ENCODE peak calls at places on chromosomes 6 and 20, in five cellular contexts. One of them, this sample, is unnamed.

GRCh38 chr20:43991264-43991663 is 76.6 kb downstream of the TOX2 start:
- DNase-seq in keratinocyte: no peak
- DNase-seq in CD8-positive, alpha-beta T cell: no peak
- DNase-seq in psoas muscle: no peak
- DNase-seq in heart right ventricle: no peak
- DNase-seq in this sample: no peak

GRCh38 chr6:127459231-127459641 is at the start of gene KIAA0408:
- DNase-seq in psoas muscle: peak; percentile 85
- DNase-seq in heart right ventricle: peak; percentile 60
- DNase-seq in CD8-positive, alpha-beta T cell: no peak
- DNase-seq in keratinocyte: no peak
- DNase-seq in this sample: peak; percentile 89

GRCh38 chr6:138680085-138680484 is 93.5 kb upstream of the CCDC28A start:
- DNase-seq in psoas muscle: no peak
- DNase-seq in CD8-positive, alpha-beta T cell: no peak
- DNase-seq in heart right ventricle: no peak
- DNase-seq in keratinocyte: no peak
- DNase-seq in this sample: no peak

GRCh38 chr6:135244805-135245204 is 63.7 kb downstream of the MYB start:
- DNase-seq in heart right ventricle: no peak
- DNase-seq in psoas muscle: no peak
- DNase-seq in CD8-positive, alpha-beta T cell: no peak
- DNase-seq in keratinocyte: no peak
- DNase-seq in this sample: no peak

GRCh38 chr6:72132425-72132824 is 246.1 kb downstream of the RIMS1 start:
- DNase-seq in CD8-positive, alpha-beta T cell: no peak
- DNase-seq in keratinocyte: no peak
- DNase-seq in heart right ventricle: no peak
- DNase-seq in psoas muscle: no peak
- DNase-seq in this sample: no peak

GRCh38 chr20:37907677-37908397 is 4.9 kb downstream of the VSTM2L start:
- DNase-seq in heart right ventricle: no peak
- DNase-seq in psoas muscle: no peak
- DNase-seq in keratinocyte: no peak
- DNase-seq in CD8-positive, alpha-beta T cell: no peak
- DNase-seq in this sample: no peak

GRCh38 chr20:42192321-42192720 is 574.1 kb upstream of the CHD6 start:
- DNase-seq in psoas muscle: no peak
- DNase-seq in CD8-positive, alpha-beta T cell: no peak
- DNase-seq in heart right ventricle: no peak
- DNase-seq in keratinocyte: no peak
- DNase-seq in this sample: no peak

GRCh38 chr6:119077643-119078448 is 618 bp downstream of the FAM184A start:
- DNase-seq in CD8-positive, alpha-beta T cell: peak; percentile 50
- DNase-seq in heart right ventricle: peak; percentile 11
- DNase-seq in keratinocyte: no peak
- DNase-seq in psoas muscle: peak; percentile 64
- DNase-seq in this sample: peak; percentile 71

GRCh38 chr6:108578595-108579038 is 17.9 kb downstream of the FOXO3 start:
- DNase-seq in heart right ventricle: no peak
- DNase-seq in psoas muscle: no peak
- DNase-seq in CD8-positive, alpha-beta T cell: no peak
- DNase-seq in keratinocyte: no peak
- DNase-seq in this sample: no peak

GRCh38 chr6:16822975-16823374 is 61.7 kb upstream of the ATXN1 start:
- DNase-seq in keratinocyte: no peak
- DNase-seq in psoas muscle: no peak
- DNase-seq in heart right ventricle: no peak
- DNase-seq in CD8-positive, alpha-beta T cell: no peak
- DNase-seq in this sample: no peak

GRCh38 chr6:37917568-37917967 is 98.0 kb downstream of the ZFAND3 start:
- DNase-seq in psoas muscle: no peak
- DNase-seq in keratinocyte: no peak
- DNase-seq in heart right ventricle: no peak
- DNase-seq in CD8-positive, alpha-beta T cell: no peak
- DNase-seq in this sample: no peak

GRCh38 chr6:106146852-106147351 is 60.8 kb downstream of the PRDM1 start:
- DNase-seq in psoas muscle: no peak
- DNase-seq in keratinocyte: no peak
- DNase-seq in heart right ventricle: no peak
- DNase-seq in CD8-positive, alpha-beta T cell: no peak
- DNase-seq in this sample: no peak

GRCh38 chr20:19917110-19917509 is 100.1 kb upstream of the NAA20 start:
- DNase-seq in CD8-positive, alpha-beta T cell: no peak
- DNase-seq in heart right ventricle: no peak
- DNase-seq in psoas muscle: no peak
- DNase-seq in keratinocyte: no peak
- DNase-seq in this sample: no peak
- H3K4me1 ChIP-seq in CD8-positive, alpha-beta T cell: no peaks in the 10 kb centered on the region
- H3K4me1 ChIP-seq in heart right ventricle: peaks cover 78% of the 10 kb centered on the region
- H3K4me1 ChIP-seq in psoas muscle: peaks cover 48% of the 10 kb centered on the region
- H3K4me1 ChIP-seq in keratinocyte: peaks cover 19% of the 10 kb centered on the region
- H3K4me1 ChIP-seq in this sample: peaks cover 13% of the 10 kb centered on the region

GRCh38 chr6:14397518-14397901 is 279.9 kb downstream of the CD83 start:
- DNase-seq in keratinocyte: no peak
- DNase-seq in heart right ventricle: no peak
- DNase-seq in psoas muscle: no peak
- DNase-seq in CD8-positive, alpha-beta T cell: no peak
- DNase-seq in this sample: no peak

GRCh38 chr6:14396392-14396791 is 278.8 kb downstream of the CD83 start:
- DNase-seq in keratinocyte: no peak
- DNase-seq in CD8-positive, alpha-beta T cell: no peak
- DNase-seq in heart right ventricle: no peak
- DNase-seq in psoas muscle: no peak
- DNase-seq in this sample: no peak

GRCh38 chr6:14399635-14400034 is 282.1 kb downstream of the CD83 start:
- DNase-seq in CD8-positive, alpha-beta T cell: no peak
- DNase-seq in psoas muscle: no peak
- DNase-seq in heart right ventricle: no peak
- DNase-seq in keratinocyte: no peak
- DNase-seq in this sample: no peak

GRCh38 chr6:14398953-14399352 is 281.4 kb downstream of the CD83 start:
- DNase-seq in psoas muscle: no peak
- DNase-seq in keratinocyte: no peak
- DNase-seq in heart right ventricle: no peak
- DNase-seq in CD8-positive, alpha-beta T cell: no peak
- DNase-seq in this sample: no peak

GRCh38 chr6:14396826-14397517 is 279.4 kb downstream of the CD83 start:
- DNase-seq in psoas muscle: peak; percentile 55
- DNase-seq in keratinocyte: no peak
- DNase-seq in CD8-positive, alpha-beta T cell: no peak
- DNase-seq in heart right ventricle: no peak
- DNase-seq in this sample: no peak
- H3K4me3 ChIP-seq in psoas muscle: no peak overlapping the region
- H3K4me3 ChIP-seq in keratinocyte: no peak overlapping the region
- H3K4me3 ChIP-seq in CD8-positive, alpha-beta T cell: no peak overlapping the region
- H3K4me3 ChIP-seq in heart right ventricle: no peak overlapping the region
- H3K4me3 ChIP-seq in this sample: no peak overlapping the region

GRCh38 chr6:33788694-33789549 is at the start of gene LEMD2:
- DNase-seq in psoas muscle: peak; percentile 97
- DNase-seq in keratinocyte: peak; percentile 45
- DNase-seq in heart right ventricle: peak; percentile 95
- DNase-seq in CD8-positive, alpha-beta T cell: peak; percentile 89
- DNase-seq in this sample: peak; percentile 88
- H3K4me1 ChIP-seq in psoas muscle: peaks cover 37% of the 10 kb centered on the region
- H3K4me1 ChIP-seq in keratinocyte: peaks cover 26% of the 10 kb centered on the region
- H3K4me1 ChIP-seq in heart right ventricle: peaks cover 42% of the 10 kb centered on the region
- H3K4me1 ChIP-seq in CD8-positive, alpha-beta T cell: peaks cover 41% of the 10 kb centered on the region
- H3K4me1 ChIP-seq in this sample: peaks cover 36% of the 10 kb centered on the region

GRCh38 chr20:39050555-39050902 is 88.4 kb downstream of the DHX35 start:
- DNase-seq in psoas muscle: no peak
- DNase-seq in heart right ventricle: no peak
- DNase-seq in CD8-positive, alpha-beta T cell: no peak
- DNase-seq in keratinocyte: no peak
- DNase-seq in this sample: no peak
- H3K4me3 ChIP-seq in psoas muscle: peak overlapping the region; percentile 85
- H3K4me3 ChIP-seq in heart right ventricle: peak overlapping the region; percentile 61
- H3K4me3 ChIP-seq in CD8-positive, alpha-beta T cell: peak overlapping the region; percentile 76
- H3K4me3 ChIP-seq in keratinocyte: peak overlapping the region; percentile 76
- H3K4me3 ChIP-seq in this sample: peak overlapping the region; percentile 59

DNA sequence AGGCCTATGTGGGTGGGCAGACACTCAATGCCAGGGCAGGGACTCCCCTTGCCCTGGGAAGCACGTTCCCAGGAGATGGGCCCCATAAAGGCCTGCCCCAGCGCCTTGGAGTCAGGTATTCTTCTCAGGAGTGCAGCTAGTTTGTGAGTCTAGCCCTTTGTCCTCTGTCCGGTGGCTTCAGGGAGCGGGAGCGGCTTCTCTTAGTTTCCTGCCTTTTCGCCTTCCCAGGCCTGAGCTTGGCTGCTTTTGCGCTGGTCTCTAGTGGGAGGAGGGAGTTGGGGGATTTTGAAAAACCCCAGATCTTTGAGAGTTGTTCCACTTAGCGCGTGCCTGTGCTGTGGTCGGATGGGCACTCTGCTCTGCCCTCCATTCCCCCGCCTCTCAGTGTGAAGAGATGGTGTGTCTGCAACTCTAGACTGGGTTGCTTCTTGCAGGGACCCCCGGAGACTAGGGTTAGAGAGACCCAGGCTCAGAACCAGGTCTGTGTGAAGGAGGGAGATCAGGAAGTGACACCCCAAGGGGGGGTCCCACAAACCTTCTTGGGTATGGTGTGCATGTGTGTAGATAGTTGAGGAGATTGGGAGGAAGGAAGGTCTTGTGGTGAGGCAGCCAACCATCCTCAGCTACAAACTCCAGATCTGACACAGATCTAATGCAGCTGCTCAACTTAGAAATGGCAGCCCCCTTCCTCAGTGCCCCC is 1.3 kb downstream of the PLCG1 start:
- DNase-seq in psoas muscle: no peak
- DNase-seq in heart right ventricle: peak; percentile 34
- DNase-seq in CD8-positive, alpha-beta T cell: peak; percentile 36
- DNase-seq in keratinocyte: no peak
- DNase-seq in this sample: peak; percentile 67
- H3K4me1 ChIP-seq in psoas muscle: peaks cover 62% of the 10 kb centered on the region
- H3K4me1 ChIP-seq in heart right ventricle: peaks cover 64% of the 10 kb centered on the region
- H3K4me1 ChIP-seq in CD8-positive, alpha-beta T cell: peaks cover 75% of the 10 kb centered on the region
- H3K4me1 ChIP-seq in keratinocyte: peaks cover 40% of the 10 kb centered on the region
- H3K4me1 ChIP-seq in this sample: peaks cover 66% of the 10 kb centered on the region

DNA sequence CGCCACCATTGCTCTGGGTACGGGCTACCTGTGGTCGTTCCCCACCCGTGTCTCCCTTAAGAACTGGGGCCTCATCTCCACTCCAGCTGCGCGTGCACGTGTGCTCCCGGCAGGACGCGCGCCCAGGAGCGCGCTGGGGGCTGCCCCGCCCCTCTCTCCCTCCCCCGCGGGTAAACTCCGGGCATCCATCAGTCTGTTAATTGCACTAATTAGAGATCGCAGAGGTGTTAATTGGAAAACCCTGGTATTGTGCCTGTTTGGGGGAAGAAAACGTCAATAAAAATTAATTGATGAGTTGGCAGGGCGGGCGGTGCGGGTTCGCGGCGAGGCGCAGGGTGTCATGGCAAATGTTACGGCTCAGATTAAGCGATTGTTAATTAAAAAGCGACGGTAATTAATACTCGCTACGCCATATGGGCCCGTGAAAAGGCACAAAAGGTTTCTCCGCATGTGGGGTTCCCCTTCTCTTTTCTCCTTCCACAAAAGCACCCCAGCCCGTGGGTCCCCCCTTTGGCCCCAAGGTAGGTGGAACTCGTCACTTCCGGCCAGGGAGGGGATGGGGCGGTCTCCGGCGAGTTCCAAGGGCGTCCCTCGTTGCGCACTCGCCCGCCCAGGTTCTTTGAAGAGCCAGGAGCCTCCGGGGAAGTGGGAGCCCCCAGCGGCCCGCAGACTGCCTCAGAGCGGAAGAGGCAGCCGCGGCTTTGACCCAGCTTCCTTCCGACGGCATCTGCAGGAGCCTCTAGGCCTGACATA is 14.4 kb downstream of the FOXP4 start:
- DNase-seq in heart right ventricle: peak; percentile 75
- DNase-seq in psoas muscle: peak; percentile 81
- DNase-seq in CD8-positive, alpha-beta T cell: peak; percentile 67
- DNase-seq in keratinocyte: no peak
- DNase-seq in this sample: no peak
- H3K4me3 ChIP-seq in heart right ventricle: peak overlapping the region; percentile 52
- H3K4me3 ChIP-seq in psoas muscle: peak overlapping the region; percentile 58
- H3K4me3 ChIP-seq in CD8-positive, alpha-beta T cell: peak overlapping the region; percentile 49
- H3K4me3 ChIP-seq in keratinocyte: peak overlapping the region; percentile 71
- H3K4me3 ChIP-seq in this sample: peak overlapping the region; percentile 26

DNA sequence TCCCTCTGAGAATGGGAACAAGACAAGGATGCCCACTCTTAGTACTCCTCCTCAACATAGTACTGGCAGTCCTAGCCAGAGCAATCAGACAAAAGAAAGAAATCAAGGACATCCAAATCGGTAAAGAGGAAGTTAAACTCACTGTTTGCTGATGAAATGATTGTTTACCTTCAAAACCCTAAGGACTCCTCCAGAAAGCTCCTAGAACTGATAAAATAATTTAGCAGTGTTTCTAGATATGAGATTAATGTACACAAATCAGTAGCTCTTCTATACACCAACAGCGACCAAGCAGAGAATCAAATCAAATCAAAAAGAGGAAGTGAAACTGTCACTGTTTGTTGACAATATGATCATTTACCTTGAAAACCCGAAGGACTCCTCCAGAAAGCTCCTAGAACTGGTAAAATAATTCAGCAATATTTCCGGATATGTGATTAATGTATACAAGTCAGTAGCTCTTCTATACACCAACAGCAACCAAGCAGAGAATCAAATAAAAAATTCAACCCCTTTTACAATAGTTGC is 21.7 kb downstream of the SERPINB9 start:
- DNase-seq in keratinocyte: no peak
- DNase-seq in CD8-positive, alpha-beta T cell: no peak
- DNase-seq in heart right ventricle: no peak
- DNase-seq in psoas muscle: no peak
- DNase-seq in this sample: no peak
- H3K4me1 ChIP-seq in keratinocyte: peaks cover 12% of the 10 kb centered on the region
- H3K4me1 ChIP-seq in CD8-positive, alpha-beta T cell: peaks cover 61% of the 10 kb centered on the region
- H3K4me1 ChIP-seq in heart right ventricle: peaks cover 14% of the 10 kb centered on the region
- H3K4me1 ChIP-seq in psoas muscle: peaks cover 8% of the 10 kb centered on the region
- H3K4me1 ChIP-seq in this sample: no peaks in the 10 kb centered on the region

GRCh38 chr20:11918280-11918952 is 723 bp downstream of the BTBD3 start:
- DNase-seq in heart right ventricle: no peak
- DNase-seq in CD8-positive, alpha-beta T cell: no peak
- DNase-seq in keratinocyte: no peak
- DNase-seq in psoas muscle: no peak
- DNase-seq in this sample: no peak

GRCh38 chr20:11919046-11919445 is 1.4 kb downstream of the BTBD3 start:
- DNase-seq in psoas muscle: no peak
- DNase-seq in heart right ventricle: peak; percentile 67
- DNase-seq in CD8-positive, alpha-beta T cell: no peak
- DNase-seq in keratinocyte: no peak
- DNase-seq in this sample: no peak

GRCh38 chr20:11919571-11919970 is 1.9 kb downstream of the BTBD3 start:
- DNase-seq in keratinocyte: no peak
- DNase-seq in heart right ventricle: no peak
- DNase-seq in CD8-positive, alpha-beta T cell: no peak
- DNase-seq in psoas muscle: no peak
- DNase-seq in this sample: no peak

GRCh38 chr20:11921326-11921725 is 3.6 kb downstream of the BTBD3 start:
- DNase-seq in psoas muscle: no peak
- DNase-seq in keratinocyte: no peak
- DNase-seq in heart right ventricle: no peak
- DNase-seq in CD8-positive, alpha-beta T cell: no peak
- DNase-seq in this sample: no peak

DNA sequence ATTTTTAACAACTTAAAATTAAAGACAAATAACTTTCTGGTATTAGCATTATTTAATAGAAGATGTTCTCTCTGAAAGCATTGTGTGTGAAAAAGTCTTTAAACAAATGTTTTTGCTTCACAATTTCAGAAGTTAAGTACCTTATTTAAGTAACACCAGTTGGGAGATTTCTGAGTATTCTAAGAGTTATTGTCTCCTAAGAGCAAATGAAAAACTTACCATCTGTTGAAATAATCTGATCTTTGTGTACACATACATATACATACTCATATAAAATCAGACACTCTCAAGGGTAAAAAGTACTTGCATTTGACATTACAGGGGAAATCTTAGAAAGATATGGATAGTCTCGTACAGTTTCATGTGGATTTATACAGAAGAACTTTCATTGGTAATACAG is 2.4 kb downstream of the BTBD3 start:
- DNase-seq in heart right ventricle: no peak
- DNase-seq in CD8-positive, alpha-beta T cell: no peak
- DNase-seq in psoas muscle: no peak
- DNase-seq in keratinocyte: no peak
- DNase-seq in this sample: no peak
- H3K4me3 ChIP-seq in heart right ventricle: no peak overlapping the region
- H3K4me3 ChIP-seq in CD8-positive, alpha-beta T cell: no peak overlapping the region
- H3K4me3 ChIP-seq in psoas muscle: peak overlapping the region; percentile 57
- H3K4me3 ChIP-seq in keratinocyte: no peak overlapping the region
- H3K4me3 ChIP-seq in this sample: no peak overlapping the region